ENCODE peak calls at places on chromosomes 4 and X, in five cellular contexts. O is GM12864, E is foreskin fibroblast, V is suprapubic skin, T is tibial artery. R is an unnamed sample.

GRCh38 chr4:111027526-111027925 is 404.6 kb upstream of the PITX2 start:
- DNase-seq in O (no peak), V (no peak), E (peak; percentile 36), T (no peak), R (peak; percentile 85)

GRCh38 chr4:146520894-146521542 is 722 bp downstream of the SLC10A7 start:
- DNase-seq in O (peak; percentile 53), T (no peak), V (no peak), E (peak; percentile 28), R (peak; percentile 23)

GRCh38 chr4:89497517-89498308 is 190.1 kb upstream of the GPRIN3 start:
- DNase-seq in E (no peak), O (no peak), V (no peak), T (no peak), R (no peak)

GRCh38 chr4:105895324-105895608 is at the start of gene NPNT:
- DNase-seq in V (no peak), T (no peak), O (no peak), E (no peak), R (no peak)

GRCh38 chrX:125378205-125378604 is 58.5 kb downstream of the TEX13C start:
- DNase-seq in O (no peak), T (no peak), V (no peak), E (no peak), R (no peak)

GRCh38 chr4:166165829-166166420 is 292.9 kb downstream of the TLL1 start:
- DNase-seq in T (no peak), O (peak; percentile 42), E (peak; percentile 44), V (no peak), R (peak; percentile 27)

GRCh38 chr4:41216294-41217019 is 2.1 kb upstream of the APBB2 start:
- DNase-seq in O (peak; percentile 55), T (peak; percentile 86), E (peak; percentile 51), V (peak; percentile 88), R (no peak)

GRCh38 chrX:10633722-10634121 is 13.3 kb upstream of the MID1 start:
- DNase-seq in V (no peak), T (no peak), E (peak; percentile 85), O (no peak), R (no peak)

GRCh38 chrX:115018040-115018647 is 728 bp upstream of the IL13RA2 start:
- DNase-seq in O (no peak), T (no peak), E (no peak), V (no peak), R (no peak)

GRCh38 chr4:3364634-3365314 is 72.0 kb downstream of the RGS12 start:
- DNase-seq in E (no peak), T (no peak), V (no peak), O (no peak), R (no peak)

GRCh38 chr4:138952405-138952804 is 63.2 kb upstream of the NOCT start:
- DNase-seq in E (no peak), V (no peak), O (no peak), T (no peak), R (no peak)

GRCh38 chr4:68490826-68491457 is 43.7 kb downstream of the TMPRSS11E start:
- DNase-seq in E (no peak), O (no peak), V (no peak), T (no peak), R (no peak)

GRCh38 chrX:72021975-72022374 is 109.7 kb downstream of the RTL5 start:
- DNase-seq in E (no peak), O (no peak), T (no peak), V (no peak), R (no peak)

GRCh38 chr4:177283167-177283566 is 26.5 kb upstream of the NEIL3 start:
- DNase-seq in V (no peak), E (no peak), T (no peak), O (no peak), R (peak; percentile 4)

GRCh38 chrX:24838624-24839023 is 144.9 kb downstream of the POLA1 start:
- DNase-seq in V (no peak), E (peak; percentile 16), O (no peak), T (no peak), R (peak; percentile 13)

GRCh38 chr4:169492436-169493163 is 119.8 kb downstream of the NEK1 start:
- DNase-seq in V (no peak), E (peak; percentile 18), T (no peak), O (peak; percentile 15), R (no peak)

GRCh38 chrX:373641-374471 is 12.9 kb downstream of the PPP2R3B start:
- DNase-seq in E (peak; percentile 34), V (no peak), T (no peak), O (no peak), R (no peak)

GRCh38 chr4:127047930-127048329 is 584.8 kb upstream of the INTU start:
- DNase-seq in V (no peak), T (no peak), O (no peak), E (no peak), R (no peak)

GRCh38 chrX:153674219-153674851 is 722 bp upstream of the PNCK start:
- DNase-seq in T (no peak), V (no peak), E (no peak), O (no peak), R (no peak)

GRCh38 chr4:10456270-10457254 is 664 bp downstream of the ZNF518B start:
- DNase-seq in T (peak; percentile 70), V (no peak), E (peak; percentile 55), O (peak; percentile 10), R (no peak)

GRCh38 chr4:153082322-153083301 is 121.6 kb upstream of the TRIM2 start:
- DNase-seq in V (no peak), O (no peak), T (no peak), E (no peak), R (no peak)

GRCh38 chr4:141056473-141056872 is 76.8 kb downstream of the RNF150 start:
- DNase-seq in O (no peak), V (no peak), T (no peak), E (no peak), R (no peak)

GRCh38 chr4:4455199-4455865 is 68.4 kb downstream of the NSG1 start:
- DNase-seq in O (peak; percentile 24), V (no peak), E (no peak), T (no peak), R (no peak)

GRCh38 chr4:183658362-183659028 is 490 bp downstream of the RWDD4 start:
- DNase-seq in E (no peak), V (no peak), O (no peak), T (peak; percentile 68), R (no peak)

GRCh38 chrX:121641560-121641959 is 594.1 kb downstream of the GLUD2 start:
- DNase-seq in E (peak; percentile 60), O (no peak), V (no peak), T (no peak), R (peak; percentile 24)

GRCh38 chr4:35548921-35549320 is 695.4 kb downstream of the ARAP2 start:
- DNase-seq in E (no peak), V (no peak), T (no peak), O (no peak), R (no peak)

GRCh38 chr4:116272336-116272735 is 813.0 kb downstream of the TRAM1L1 start:
- DNase-seq in T (no peak), E (no peak), V (no peak), O (no peak), R (no peak)

GRCh38 chr4:41106694-41107419 is 107.5 kb downstream of the APBB2 start:
- DNase-seq in E (no peak), T (no peak), V (no peak), O (no peak), R (no peak)

GRCh38 chr4:71294301-71294700 is 44.5 kb upstream of the SLC4A4 start:
- DNase-seq in T (no peak), E (no peak), V (no peak), O (no peak), R (no peak)

GRCh38 chr4:6390357-6390756 is 82.1 kb downstream of the PPP2R2C start:
- DNase-seq in O (no peak), E (no peak), V (no peak), T (no peak), R (no peak)

GRCh38 chrX:1592128-1592862 is 891 bp downstream of the AKAP17A start:
- DNase-seq in V (no peak), T (no peak), O (no peak), E (peak; percentile 15), R (no peak)

GRCh38 chr4:107857741-107858140 is 33.0 kb downstream of the SGMS2 start:
- DNase-seq in V (no peak), T (no peak), O (no peak), E (no peak), R (no peak)

DNA sequence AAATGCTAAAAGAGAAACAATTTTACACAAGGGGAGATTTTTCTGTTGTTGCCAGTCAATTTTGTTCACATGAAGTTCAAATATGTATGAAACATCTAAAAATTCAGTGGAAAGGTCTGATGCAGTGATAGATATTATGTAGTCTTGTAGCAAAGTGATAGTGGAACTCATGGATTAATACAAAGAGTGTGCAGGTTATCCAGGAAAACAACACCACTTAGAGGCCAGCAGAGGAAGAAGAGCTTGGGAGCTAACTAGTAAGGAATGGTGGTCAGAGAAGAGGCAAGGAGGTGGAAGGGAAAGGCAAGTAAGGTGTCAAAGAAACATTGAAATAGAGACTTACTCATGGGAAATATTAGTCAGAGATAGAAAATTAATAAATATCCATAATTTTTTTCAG is 395.6 kb downstream of the MAPK10 start:
- DNase-seq in V (no peak), E (no peak), T (no peak), O (no peak), R (no peak)
- TF ChIP-seq CTCF in V (no peak), E (peak; percentile 6), T (no peak), O (no peak), R (peak; percentile 32)

GRCh38 chr4:113653871-113654270 is 107.7 kb downstream of the CAMK2D start:
- DNase-seq in T (no peak), O (no peak), V (no peak), E (no peak), R (no peak)

GRCh38 chr4:113659127-113659526 is 102.4 kb downstream of the CAMK2D start:
- DNase-seq in O (no peak), T (no peak), E (no peak), V (no peak), R (no peak)

GRCh38 chr4:113657834-113658233 is 103.7 kb downstream of the CAMK2D start:
- DNase-seq in V (no peak), E (peak; percentile 41), O (no peak), T (no peak), R (no peak)
- H3K4me3 ChIP-seq in V (no peak overlapping the region), E (no peak overlapping the region), O (no peak overlapping the region), T (no peak overlapping the region), R (no peak overlapping the region)

GRCh38 chrX:95145848-95146540 is 1472.0 kb downstream of the FAM133A start:
- DNase-seq in O (no peak), E (no peak), V (no peak), T (no peak), R (no peak)
- TF ChIP-seq CTCF in O (no peak), E (no peak), V (no peak), T (no peak), R (no peak)

GRCh38 chrX:63354484-63354883 is 3.4 kb upstream of the SPIN4 start:
- DNase-seq in E (no peak), V (no peak), O (no peak), T (no peak), R (no peak)

GRCh38 chrX:63350979-63351616 is at the start of gene SPIN4:
- DNase-seq in O (peak; percentile 53), V (peak; percentile 87), E (peak; percentile 79), T (peak; percentile 91), R (peak; percentile 27)

GRCh38 chrX:63350551-63350950 is 581 bp downstream of the SPIN4 start:
- DNase-seq in T (no peak), E (no peak), O (peak; percentile 3), V (no peak), R (no peak)

GRCh38 chrX:63349307-63349706 is 1.8 kb downstream of the SPIN4 start:
- DNase-seq in V (no peak), O (no peak), T (no peak), E (no peak), R (no peak)
- H3K4me3 ChIP-seq in V (no peak overlapping the region), O (peak overlapping the region; percentile 66), T (peak overlapping the region; percentile 70), E (peak overlapping the region; percentile 81), R (no peak overlapping the region)